ENCODE peak calls at places on chromosomes 13 and 19, in ten cellular contexts. P is gastrocnemius medialis, Q is tibial artery, G is ascending aorta, W is NB4, H is breast epithelium, L is upper lobe of left lung, N is body of pancreas, D is PC-3, T is neural progenitor cell. E is an unnamed sample.

GRCh38 chr13:31172535-31172934 is 10.8 kb upstream of the HSPH1 start:
- DNase-seq in H (no peak), N (no peak), W (no peak), L (no peak), P (no peak), G (no peak), D (peak), Q (no peak), T (no peak), E (no peak)

GRCh38 chr19:3494051-3494450 is 6.4 kb downstream of the DOHH start:
- DNase-seq in G (no peak), L (peak), P (no peak), Q (no peak), W (no peak), T (peak), N (no peak), H (no peak), D (no peak), E (peak)

GRCh38 chr19:1468274-1469199 is 10.5 kb downstream of the C19orf25 start:
- DNase-seq in P (no peak), H (no peak), Q (no peak), L (peak), D (peak), G (no peak), W (no peak), T (peak), N (no peak), E (peak)

GRCh38 chr19:46745521-46746280 is at the start of gene FKRP:
- DNase-seq in Q (no peak), W (peak), P (no peak), T (peak), H (no peak), L (peak), D (no peak), G (no peak), N (no peak), E (peak)

GRCh38 chr13:56314755-56315154 is 826.0 kb upstream of the PRR20A start:
- DNase-seq in W (no peak), P (no peak), Q (no peak), H (no peak), T (no peak), L (no peak), D (no peak), N (no peak), G (no peak), E (peak)

GRCh38 chr19:48283908-48284307 is 14.0 kb downstream of the ZNF114 start:
- DNase-seq in T (no peak), G (no peak), N (no peak), H (no peak), D (no peak), W (no peak), L (no peak), Q (no peak), P (no peak), E (no peak)

GRCh38 chr13:23570099-23570926 is at the start of gene TNFRSF19:
- DNase-seq in G (no peak), W (no peak), H (no peak), T (peak), N (peak), P (no peak), Q (no peak), L (no peak), D (peak), E (peak)

GRCh38 chr13:77544365-77544764 is 8.9 kb downstream of the SCEL start:
- DNase-seq in L (no peak), Q (peak), W (no peak), P (peak), D (peak), T (no peak), G (no peak), H (no peak), N (peak), E (no peak)

GRCh38 chr19:47109541-47110375 is 3.8 kb downstream of the ZC3H4 start:
- DNase-seq in W (peak), L (no peak), N (no peak), T (no peak), D (peak), H (no peak), G (no peak), Q (no peak), P (no peak), E (peak)

GRCh38 chr19:45112111-45112827 is 19.3 kb downstream of the PPP1R37 start:
- DNase-seq in H (no peak), N (no peak), L (no peak), P (no peak), Q (no peak), D (no peak), T (no peak), W (no peak), G (no peak), E (no peak)

GRCh38 chr13:94416454-94417080 is 62.9 kb downstream of the DCT start:
- DNase-seq in G (no peak), L (no peak), H (no peak), D (peak), P (no peak), T (peak), N (peak), Q (no peak), W (peak), E (peak)

GRCh38 chr13:59320021-59320420 is 843.7 kb downstream of the DIAPH3 start:
- DNase-seq in W (no peak), Q (no peak), N (no peak), L (no peak), H (no peak), G (no peak), D (no peak), P (no peak), T (no peak), E (no peak)

GRCh38 chr19:33403221-33403972 is 29.9 kb downstream of the CEBPG start:
- DNase-seq in T (no peak), N (peak), P (peak), H (no peak), W (no peak), D (no peak), Q (peak), L (peak), G (no peak), E (no peak)

DNA sequence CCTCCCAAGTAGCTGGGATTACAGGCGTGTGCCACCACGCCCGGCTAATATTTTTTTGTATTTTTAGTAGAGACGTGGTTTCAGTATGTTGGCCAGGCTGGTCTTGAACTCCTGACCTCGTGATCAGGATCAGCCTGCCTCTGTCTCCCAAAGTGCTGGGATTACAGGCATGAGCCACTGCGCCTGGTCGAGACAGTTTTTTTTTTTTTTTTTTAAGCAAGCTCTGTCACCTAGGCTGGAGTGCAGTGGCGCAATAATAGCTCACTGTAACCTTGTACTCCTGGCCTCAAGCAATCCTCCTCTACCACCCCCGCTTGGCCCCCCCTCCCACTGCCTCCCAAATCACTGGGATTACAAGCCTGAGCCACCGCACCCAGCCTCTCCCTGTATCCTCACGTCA is 6.4 kb upstream of the MAP2K7 start:
- DNase-seq in D (no peak), N (no peak), L (no peak), Q (no peak), P (no peak), H (no peak), T (no peak), G (no peak), W (peak), E (no peak)
- H3K4me3 ChIP-seq in D (no peak), N (no peak), L (no peak), Q (no peak), P (no peak), H (no peak), T (no peak), G (no peak), W (no peak), E (no peak)

DNA sequence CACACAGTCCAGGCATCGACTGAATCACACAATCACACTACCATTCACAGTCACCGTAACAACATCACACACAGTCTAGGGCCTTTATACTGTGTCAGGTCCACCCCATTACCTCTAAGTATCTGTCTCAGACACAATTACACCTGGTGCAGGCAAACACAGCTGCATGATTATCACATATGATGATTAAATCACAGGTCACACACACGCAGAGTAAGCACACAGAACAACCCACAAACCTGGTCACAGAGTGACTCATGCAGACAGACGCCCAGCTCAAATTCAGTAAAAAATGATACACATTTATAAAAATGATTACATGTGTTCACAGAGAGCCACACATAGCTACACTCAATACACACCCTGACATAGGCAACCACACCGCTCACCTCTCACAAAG is 1.2 kb upstream of the ZSCAN22 start:
- DNase-seq in T (no peak), G (no peak), P (no peak), Q (no peak), W (no peak), D (peak), N (no peak), L (no peak), H (no peak), E (no peak)
- H3K4me3 ChIP-seq in T (peak), G (peak), P (peak), Q (no peak), W (peak), D (peak), N (no peak), L (no peak), H (no peak), E (peak)

DNA sequence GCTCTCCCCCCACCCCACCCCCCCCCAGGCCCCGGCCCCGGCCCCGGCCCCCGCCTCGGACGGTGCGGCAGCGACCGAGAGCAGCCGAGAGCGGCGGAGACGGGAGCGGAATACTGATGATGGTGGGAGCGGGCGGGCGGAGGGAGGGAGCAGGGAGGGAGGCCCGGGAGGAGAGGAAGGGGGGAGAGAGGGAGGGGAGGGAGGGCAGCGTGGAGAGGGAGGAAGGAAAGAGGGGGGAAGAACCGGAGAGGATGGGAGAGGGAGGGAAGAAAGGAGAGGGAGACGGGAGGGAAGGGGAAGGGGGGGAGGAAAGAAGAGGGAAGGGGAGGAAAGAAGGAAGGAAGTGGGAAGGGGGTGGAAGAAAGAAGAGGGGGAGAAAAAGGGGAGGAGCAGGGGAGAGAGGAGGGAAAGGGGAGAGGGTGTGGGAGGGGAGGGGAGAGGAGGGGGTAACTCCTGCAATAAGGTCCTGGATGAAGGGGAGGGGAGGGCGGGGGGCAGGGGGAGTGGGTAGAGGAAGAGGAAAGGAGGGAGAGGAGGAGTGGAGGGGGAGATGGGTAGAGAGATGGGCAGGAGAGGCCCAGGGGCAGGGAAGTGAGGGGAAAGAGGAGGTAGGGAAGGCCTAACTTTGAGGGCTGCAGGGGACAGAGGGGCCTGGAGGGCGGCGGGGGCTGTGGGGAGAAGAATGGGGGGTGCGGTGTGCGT is at the start of gene LRRC4B:
- DNase-seq in L (no peak), D (no peak), N (no peak), G (no peak), P (no peak), T (peak), H (no peak), Q (no peak), W (no peak), E (peak)
- H3K4me3 ChIP-seq in L (peak), D (no peak), N (no peak), G (peak), P (no peak), T (peak), H (no peak), Q (no peak), W (no peak), E (no peak)

GRCh38 chr19:29666634-29667389 is 1.6 kb downstream of the PLEKHF1 start:
- DNase-seq in N (peak), P (peak), W (no peak), D (no peak), G (no peak), T (peak), H (peak), L (no peak), Q (peak), E (peak)
- H3K4me3 ChIP-seq in N (no peak), P (peak), W (no peak), D (peak), G (peak), T (peak), H (peak), L (peak), Q (peak), E (peak)

DNA sequence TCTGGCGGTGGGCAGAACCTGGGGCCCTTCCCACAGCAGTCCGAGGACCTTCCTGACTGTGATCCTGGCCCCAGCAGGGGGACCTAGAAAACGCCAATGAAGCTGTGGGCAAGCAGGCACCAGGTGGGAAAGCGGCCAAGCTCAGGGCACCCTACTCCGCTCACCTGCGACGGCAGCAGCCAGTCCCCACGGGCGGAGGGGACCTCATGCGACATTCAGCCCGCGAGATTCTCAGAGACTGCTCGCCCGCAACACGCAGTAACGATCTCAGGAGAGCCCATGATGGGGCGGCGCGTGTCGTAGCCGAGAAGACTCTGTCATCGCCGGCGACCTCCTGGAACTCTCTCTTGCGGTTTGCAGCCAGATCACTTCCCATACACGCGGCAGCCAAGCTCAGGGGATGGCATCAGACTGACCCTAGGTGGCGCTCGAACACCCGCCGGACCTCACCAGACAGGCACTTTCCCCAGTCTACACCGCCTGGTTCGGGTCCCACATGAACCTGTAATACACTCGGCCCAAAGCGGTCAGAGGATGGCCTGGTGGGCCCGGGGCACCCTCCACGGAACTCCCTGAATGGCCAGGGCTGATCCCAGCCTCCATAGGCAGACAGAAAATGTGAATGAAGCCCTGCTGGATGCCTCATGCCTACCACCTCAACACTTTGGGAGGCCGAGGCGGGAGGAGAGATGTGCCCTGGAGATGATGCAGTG is 26.5 kb downstream of the MAN2B1 start:
- DNase-seq in N (peak), H (peak), L (peak), Q (peak), D (peak), W (peak), G (peak), T (peak), P (peak), E (peak)
- H3K4me3 ChIP-seq in N (no peak), H (no peak), L (peak), Q (peak), D (no peak), W (no peak), G (peak), T (peak), P (peak), E (no peak)

E was measured in endodermal cell.